ENCODE peak calls at places on chromosome 18, in four cellular contexts. W, F, J and O are unnamed samples.

GRCh38 chr18:15165048-15165447 is 417.1 kb downstream of the ANKRD30B start:
- DNase-seq in W (no peak), F (no peak), J (no peak), O (no peak)

GRCh38 chr18:55907352-55908045 is 319.5 kb upstream of the TCF4 start:
- DNase-seq in W (no peak), F (no peak), J (no peak), O (no peak)

GRCh38 chr18:4246374-4246773 is 208.7 kb downstream of the DLGAP1 start:
- DNase-seq in W (no peak), F (no peak), J (no peak), O (no peak)

GRCh38 chr18:8705280-8705940 is at the start of gene MTCL1:
- DNase-seq in W (peak), F (peak), J (peak), O (no peak)

GRCh38 chr18:44823782-44824181 is 143.1 kb downstream of the SETBP1 start:
- DNase-seq in W (no peak), F (no peak), J (no peak), O (no peak)

GRCh38 chr18:6994719-6995430 is 122.7 kb downstream of the LAMA1 start:
- DNase-seq in W (peak), F (no peak), J (no peak), O (no peak)

GRCh38 chr18:34773378-34773777 is 63.3 kb downstream of the DTNA start:
- DNase-seq in W (no peak), F (no peak), J (no peak), O (no peak)

GRCh38 chr18:74529811-74530583 is 4.3 kb upstream of the CNDP1 start:
- DNase-seq in W (no peak), F (no peak), J (peak), O (no peak)

GRCh38 chr18:2651981-2652380 is 3.5 kb upstream of the SMCHD1 start:
- DNase-seq in W (no peak), F (no peak), J (no peak), O (no peak)

GRCh38 chr18:2555895-2556294 is 15.4 kb downstream of the METTL4 start:
- DNase-seq in W (no peak), F (no peak), J (no peak), O (no peak)

GRCh38 chr18:62878305-62878704 is 163.0 kb downstream of the PHLPP1 start:
- DNase-seq in W (no peak), F (no peak), J (no peak), O (no peak)

DNA sequence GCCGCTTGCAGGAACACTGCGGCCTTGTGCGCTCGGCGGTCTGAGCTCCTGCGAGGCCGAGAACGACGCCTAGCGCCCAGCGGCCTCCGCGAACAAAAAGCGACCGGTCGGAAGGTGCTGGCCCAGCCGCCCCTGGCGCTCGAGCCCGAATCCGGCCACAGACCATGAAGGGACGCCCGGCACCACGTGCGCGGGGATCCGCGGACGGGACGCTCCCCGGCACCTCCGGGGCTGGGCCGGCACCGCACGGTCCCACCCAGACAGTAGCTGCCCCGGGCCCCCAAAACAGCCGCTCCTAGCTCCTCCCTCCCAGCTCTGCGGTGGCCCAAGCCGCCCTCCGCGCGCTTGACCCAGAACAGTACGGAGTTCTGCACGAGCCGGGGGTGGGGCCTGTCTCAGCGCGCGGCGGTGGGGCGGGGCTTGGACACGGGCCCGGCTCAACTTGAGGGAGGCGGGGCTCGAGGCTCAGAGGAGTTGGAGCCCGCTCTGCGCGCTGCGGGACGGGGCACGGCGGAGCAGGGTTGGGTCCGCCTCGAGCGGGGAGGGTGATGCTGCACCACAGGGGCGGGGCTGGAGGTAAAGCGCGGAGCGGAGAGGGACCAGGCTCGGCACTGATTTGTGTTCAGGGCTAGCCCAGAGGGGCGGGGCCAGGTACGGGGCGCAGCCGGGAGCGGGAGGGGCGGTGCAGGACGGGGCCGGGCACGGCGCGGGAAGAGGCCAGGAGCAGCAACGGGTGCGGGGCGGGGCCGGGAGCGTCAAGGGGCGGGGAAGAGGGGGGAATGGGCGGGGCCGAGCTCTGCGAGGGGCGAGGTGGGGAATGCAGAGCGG is 538 bp upstream of the IMPA2 start:
- DNase-seq in W (peak), F (peak), J (peak), O (peak)
- TF ChIP-seq CTCF in W (no peak), F (no peak), J (no peak), O (no peak)

GRCh38 chr18:60247103-60247502 is 125.5 kb downstream of the MC4R start:
- DNase-seq in W (no peak), F (peak), J (no peak), O (peak)
- H3K4me3 ChIP-seq in W (no peak), F (no peak), J (no peak), O (no peak)

GRCh38 chr18:66621816-66622576 is 18.1 kb upstream of the CDH19 start:
- DNase-seq in W (no peak), F (no peak), J (no peak), O (no peak)

GRCh38 chr18:66616523-66616983 is 12.7 kb upstream of the CDH19 start:
- DNase-seq in W (no peak), F (peak), J (no peak), O (no peak)
- TF ChIP-seq CTCF in W (no peak), F (peak), J (no peak), O (peak)

GRCh38 chr18:51425475-51425874 is 228.0 kb upstream of the MEX3C start:
- DNase-seq in W (no peak), F (peak), J (no peak), O (peak)
- H3K4me3 ChIP-seq in W (no peak), F (no peak), J (no peak), O (no peak)